ENCODE peak calls at places on chromosomes 16 and 17, in six cellular contexts. One of them, this sample, is unnamed.

GRCh38 chr17:42133461-42134041 is 10.9 kb downstream of the HSPB9 start:
- DNase-seq in cardiac fibroblast: no peak
- DNase-seq in fibroblast of lung: no peak
- DNase-seq in Caco-2: no peak
- DNase-seq in ascending aorta: no peak
- DNase-seq in stomach: no peak
- DNase-seq in this sample: no peak

GRCh38 chr16:67459066-67459857 is 21.7 kb downstream of the ATP6V0D1 start:
- DNase-seq in cardiac fibroblast: no peak
- DNase-seq in fibroblast of lung: no peak
- DNase-seq in Caco-2: no peak
- DNase-seq in ascending aorta: no peak
- DNase-seq in stomach: peak; percentile 87
- DNase-seq in this sample: no peak

GRCh38 chr16:71927383-71927782 is 32.1 kb downstream of the IST1 start:
- DNase-seq in cardiac fibroblast: peak; percentile 93
- DNase-seq in fibroblast of lung: peak; percentile 87
- DNase-seq in Caco-2: no peak
- DNase-seq in ascending aorta: no peak
- DNase-seq in stomach: peak; percentile 44
- DNase-seq in this sample: peak; percentile 89

GRCh38 chr17:360141-360705 is 7.6 kb upstream of the RPH3AL start:
- DNase-seq in cardiac fibroblast: no peak
- DNase-seq in fibroblast of lung: no peak
- DNase-seq in Caco-2: peak; percentile 19
- DNase-seq in ascending aorta: no peak
- DNase-seq in stomach: no peak
- DNase-seq in this sample: no peak

GRCh38 chr16:12311887-12312286 is 335.4 kb downstream of the SNX29 start:
- DNase-seq in cardiac fibroblast: no peak
- DNase-seq in fibroblast of lung: no peak
- DNase-seq in Caco-2: no peak
- DNase-seq in ascending aorta: no peak
- DNase-seq in stomach: no peak
- DNase-seq in this sample: no peak

GRCh38 chr16:57600952-57601580 is 27.4 kb upstream of the ADGRG1 start:
- DNase-seq in cardiac fibroblast: no peak
- DNase-seq in fibroblast of lung: no peak
- DNase-seq in Caco-2: no peak
- DNase-seq in ascending aorta: no peak
- DNase-seq in stomach: no peak
- DNase-seq in this sample: no peak

GRCh38 chr17:45656527-45657181 is 127.5 kb upstream of the CRHR1 start:
- DNase-seq in cardiac fibroblast: no peak
- DNase-seq in fibroblast of lung: no peak
- DNase-seq in Caco-2: no peak
- DNase-seq in ascending aorta: no peak
- DNase-seq in stomach: no peak
- DNase-seq in this sample: no peak

GRCh38 chr17:21313320-21313719 is 28.8 kb downstream of the MAP2K3 start:
- DNase-seq in cardiac fibroblast: no peak
- DNase-seq in fibroblast of lung: no peak
- DNase-seq in Caco-2: no peak
- DNase-seq in ascending aorta: no peak
- DNase-seq in stomach: no peak
- DNase-seq in this sample: no peak

DNA sequence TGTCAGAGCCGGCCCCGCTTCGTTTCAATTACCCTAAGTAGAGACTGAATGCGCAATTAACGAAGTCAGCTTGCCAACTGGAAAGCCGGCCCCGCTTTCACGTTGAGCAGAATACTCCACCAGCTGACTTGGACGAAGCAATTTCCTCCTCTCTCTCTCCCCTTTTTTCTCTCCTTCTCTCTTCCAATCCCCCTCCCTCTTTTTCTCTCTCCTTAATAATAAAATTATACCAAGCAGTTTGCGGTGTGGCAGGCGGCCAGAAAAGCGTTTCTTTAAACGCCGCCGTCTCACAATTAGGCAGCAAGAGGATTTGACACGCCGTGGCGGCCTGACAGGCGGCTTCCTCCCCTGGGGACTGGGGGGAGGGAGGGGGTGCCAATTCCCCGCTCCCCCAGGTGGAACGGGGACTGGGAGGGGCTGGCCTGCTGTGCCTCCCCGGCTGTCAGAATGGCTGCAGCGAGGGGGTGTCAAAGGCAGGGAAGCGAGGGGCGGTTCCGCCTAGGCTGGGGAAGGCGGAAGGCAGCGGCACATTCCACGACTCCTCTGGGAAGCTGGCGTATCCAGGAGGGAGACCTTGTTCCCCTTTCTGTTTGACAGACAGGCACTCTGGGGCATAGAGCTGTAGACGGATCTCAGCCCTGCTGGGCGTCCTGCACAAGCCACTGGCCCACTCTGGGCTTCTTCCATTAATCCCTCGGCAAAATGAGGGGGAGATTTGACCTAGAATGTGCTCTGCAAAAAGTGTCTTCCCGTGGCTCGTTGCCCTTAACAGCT is 52.8 kb downstream of the SREBF1 start:
- DNase-seq in cardiac fibroblast: peak; percentile 38
- DNase-seq in fibroblast of lung: peak; percentile 64
- DNase-seq in Caco-2: no peak
- DNase-seq in ascending aorta: no peak
- DNase-seq in stomach: peak; percentile 61
- DNase-seq in this sample: peak; percentile 56
- H3K4me3 ChIP-seq in cardiac fibroblast: no peak overlapping the region
- H3K4me3 ChIP-seq in fibroblast of lung: peak overlapping the region; percentile 56
- H3K4me3 ChIP-seq in Caco-2: peak overlapping the region; percentile 57
- H3K4me3 ChIP-seq in ascending aorta: peak overlapping the region; percentile 60
- H3K4me3 ChIP-seq in stomach: peak overlapping the region; percentile 69
- H3K4me3 ChIP-seq in this sample: peak overlapping the region; percentile 41

DNA sequence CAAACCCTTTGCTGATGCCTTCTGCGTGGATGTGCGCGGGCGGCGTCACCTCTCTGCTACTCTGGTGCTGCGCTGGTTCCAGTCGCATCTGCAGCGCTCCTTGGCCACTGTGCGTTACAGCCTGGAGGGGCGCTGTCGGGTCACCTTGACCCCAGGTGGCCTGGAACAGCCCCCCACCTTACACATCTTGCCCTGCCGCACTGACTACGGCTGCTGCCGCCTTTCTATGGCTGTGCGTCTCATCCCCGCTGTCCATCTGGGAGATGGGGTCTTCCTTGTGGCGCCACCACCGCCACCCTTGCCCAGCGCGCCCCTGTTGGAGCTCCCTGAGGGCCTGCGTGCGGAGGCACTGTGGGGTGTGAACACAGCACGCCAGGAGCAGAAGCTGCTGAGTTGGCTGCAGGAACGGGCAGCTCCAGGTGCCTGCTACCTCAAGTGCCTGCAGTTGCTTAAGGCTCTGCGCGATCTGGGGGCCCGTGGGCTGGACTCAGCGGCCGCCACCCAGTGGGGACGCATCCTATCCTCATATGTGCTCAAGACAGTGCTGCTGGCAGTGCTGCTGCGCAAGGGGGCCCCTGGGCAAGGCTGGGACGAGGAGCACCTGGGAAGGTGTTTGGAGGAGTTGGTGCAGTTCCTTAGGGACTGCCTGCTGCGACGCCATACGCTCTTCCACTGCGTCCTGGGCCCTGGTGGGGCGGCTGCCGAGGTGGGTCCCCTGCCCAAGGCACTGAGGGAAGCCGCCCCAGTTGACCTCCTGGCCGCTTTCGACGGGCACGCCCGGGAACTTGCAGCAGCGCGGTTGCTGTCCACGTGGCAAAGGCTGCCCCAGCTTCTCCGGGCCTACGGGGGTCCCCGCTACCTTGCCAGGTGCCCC is 1.6 kb downstream of the ITPRIPL2 start:
- DNase-seq in cardiac fibroblast: peak; percentile 23
- DNase-seq in fibroblast of lung: no peak
- DNase-seq in Caco-2: no peak
- DNase-seq in ascending aorta: no peak
- DNase-seq in stomach: no peak
- DNase-seq in this sample: no peak
- TF ChIP-seq CTCF in cardiac fibroblast: peak; percentile 60
- TF ChIP-seq CTCF in fibroblast of lung: peak; percentile 22
- TF ChIP-seq CTCF in Caco-2: no peak
- TF ChIP-seq CTCF in ascending aorta: no peak
- TF ChIP-seq CTCF in stomach: no peak
- TF ChIP-seq CTCF in this sample: no peak

DNA sequence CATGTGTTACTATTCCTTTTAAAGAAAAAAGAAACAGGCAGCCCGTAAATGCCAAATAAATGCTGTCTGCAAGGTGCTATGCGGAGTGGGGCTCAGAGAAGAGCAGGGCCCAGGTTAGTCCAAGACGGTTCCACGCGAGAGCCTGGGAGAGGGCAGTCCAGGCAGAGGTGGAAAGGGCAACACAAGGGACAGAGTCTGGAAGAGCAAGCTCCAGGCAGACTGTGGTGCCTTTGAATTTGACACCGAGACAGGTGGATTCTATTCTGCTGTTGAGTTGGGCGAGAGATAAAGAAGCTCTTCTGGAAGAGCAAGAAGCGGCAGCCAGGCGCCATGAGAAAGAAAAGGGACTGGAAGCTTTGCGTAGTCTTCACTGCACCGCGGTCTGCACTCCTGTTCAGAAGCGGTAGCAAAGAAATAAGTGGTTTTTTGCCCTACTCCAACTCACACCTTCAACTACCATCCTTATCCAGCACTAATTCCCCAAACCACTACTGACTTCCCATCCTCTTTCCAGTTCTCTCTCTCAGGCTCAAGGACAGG is 55.5 kb downstream of the CYTH1 start:
- DNase-seq in cardiac fibroblast: no peak
- DNase-seq in fibroblast of lung: no peak
- DNase-seq in Caco-2: no peak
- DNase-seq in ascending aorta: no peak
- DNase-seq in stomach: no peak
- DNase-seq in this sample: no peak
- H3K4me3 ChIP-seq in cardiac fibroblast: no peak overlapping the region
- H3K4me3 ChIP-seq in fibroblast of lung: no peak overlapping the region
- H3K4me3 ChIP-seq in Caco-2: no peak overlapping the region
- H3K4me3 ChIP-seq in ascending aorta: no peak overlapping the region
- H3K4me3 ChIP-seq in stomach: no peak overlapping the region
- H3K4me3 ChIP-seq in this sample: no peak overlapping the region

DNA sequence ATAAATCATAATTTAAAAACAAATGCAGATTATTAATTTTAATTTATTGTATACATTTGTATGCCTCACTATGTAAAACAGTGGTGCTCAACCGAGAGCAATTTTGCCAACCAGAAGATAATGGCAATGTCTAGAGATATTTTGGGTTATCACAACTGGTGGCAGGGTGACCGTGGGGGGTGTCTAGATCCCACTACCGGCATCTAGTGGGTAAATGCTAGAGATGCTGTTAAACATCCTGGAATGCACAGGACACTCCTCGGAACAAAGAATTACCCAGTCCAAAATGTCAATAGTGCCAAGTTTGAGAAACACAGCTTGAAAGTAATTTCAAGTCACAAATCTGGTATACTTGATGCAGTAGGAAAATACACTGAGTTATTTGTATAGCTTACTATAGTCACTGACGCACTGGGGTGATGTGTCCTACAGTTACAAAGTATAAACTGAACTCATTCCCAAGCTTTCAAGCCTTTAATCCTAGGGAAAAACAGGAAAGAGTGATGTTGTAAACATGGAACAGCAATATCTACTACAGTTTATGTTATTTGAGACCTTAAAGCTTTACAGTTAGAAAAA is 133.5 kb downstream of the BRIP1 start:
- DNase-seq in cardiac fibroblast: no peak
- DNase-seq in fibroblast of lung: peak; percentile 9
- DNase-seq in Caco-2: no peak
- DNase-seq in ascending aorta: no peak
- DNase-seq in stomach: no peak
- DNase-seq in this sample: no peak
- TF ChIP-seq CTCF in cardiac fibroblast: no peak
- TF ChIP-seq CTCF in fibroblast of lung: peak; percentile 38
- TF ChIP-seq CTCF in Caco-2: no peak
- TF ChIP-seq CTCF in ascending aorta: no peak
- TF ChIP-seq CTCF in stomach: no peak
- TF ChIP-seq CTCF in this sample: no peak

GRCh38 chr17:76241205-76241539 is 879 bp upstream of the RNF157 start:
- DNase-seq in cardiac fibroblast: no peak
- DNase-seq in fibroblast of lung: peak; percentile 44
- DNase-seq in Caco-2: no peak
- DNase-seq in ascending aorta: no peak
- DNase-seq in stomach: peak; percentile 48
- DNase-seq in this sample: peak; percentile 62
- H3K4me3 ChIP-seq in cardiac fibroblast: peak overlapping the region; percentile 47
- H3K4me3 ChIP-seq in fibroblast of lung: peak overlapping the region; percentile 73
- H3K4me3 ChIP-seq in Caco-2: peak overlapping the region; percentile 53
- H3K4me3 ChIP-seq in ascending aorta: peak overlapping the region; percentile 59
- H3K4me3 ChIP-seq in stomach: peak overlapping the region; percentile 74
- H3K4me3 ChIP-seq in this sample: peak overlapping the region; percentile 70

GRCh38 chr17:7314719-7315569 is at the start of gene GPS2:
- DNase-seq in cardiac fibroblast: peak; percentile 80
- DNase-seq in fibroblast of lung: peak; percentile 80
- DNase-seq in Caco-2: peak; percentile 81
- DNase-seq in ascending aorta: peak; percentile 61
- DNase-seq in stomach: peak; percentile 97
- DNase-seq in this sample: peak; percentile 77

GRCh38 chr17:7312432-7313027 is 2.6 kb downstream of the GPS2 start:
- DNase-seq in cardiac fibroblast: no peak
- DNase-seq in fibroblast of lung: no peak
- DNase-seq in Caco-2: no peak
- DNase-seq in ascending aorta: no peak
- DNase-seq in stomach: no peak
- DNase-seq in this sample: no peak

GRCh38 chr17:7311110-7311698 is 3.8 kb downstream of the EIF5A start:
- DNase-seq in cardiac fibroblast: no peak
- DNase-seq in fibroblast of lung: no peak
- DNase-seq in Caco-2: no peak
- DNase-seq in ascending aorta: no peak
- DNase-seq in stomach: no peak
- DNase-seq in this sample: no peak

GRCh38 chr17:7313890-7314718 is 1.1 kb downstream of the GPS2 start:
- DNase-seq in cardiac fibroblast: peak; percentile 47
- DNase-seq in fibroblast of lung: no peak
- DNase-seq in Caco-2: no peak
- DNase-seq in ascending aorta: no peak
- DNase-seq in stomach: no peak
- DNase-seq in this sample: peak; percentile 39

GRCh38 chr17:7313028-7313889 is 1.9 kb downstream of the GPS2 start:
- DNase-seq in cardiac fibroblast: peak; percentile 4
- DNase-seq in fibroblast of lung: no peak
- DNase-seq in Caco-2: no peak
- DNase-seq in ascending aorta: no peak
- DNase-seq in stomach: no peak
- DNase-seq in this sample: peak; percentile 11
- TF ChIP-seq CTCF in cardiac fibroblast: peak; percentile 4
- TF ChIP-seq CTCF in fibroblast of lung: peak; percentile 12
- TF ChIP-seq CTCF in Caco-2: no peak
- TF ChIP-seq CTCF in ascending aorta: peak; percentile 6
- TF ChIP-seq CTCF in stomach: no peak
- TF ChIP-seq CTCF in this sample: no peak

GRCh38 chr17:40323317-40323716 is 14.3 kb downstream of the RARA start:
- DNase-seq in cardiac fibroblast: no peak
- DNase-seq in fibroblast of lung: no peak
- DNase-seq in Caco-2: no peak
- DNase-seq in ascending aorta: no peak
- DNase-seq in stomach: no peak
- DNase-seq in this sample: no peak
- H3K4me3 ChIP-seq in cardiac fibroblast: no peak overlapping the region
- H3K4me3 ChIP-seq in fibroblast of lung: peak overlapping the region; percentile 99
- H3K4me3 ChIP-seq in Caco-2: no peak overlapping the region
- H3K4me3 ChIP-seq in ascending aorta: peak overlapping the region; percentile 15
- H3K4me3 ChIP-seq in stomach: peak overlapping the region; percentile 81
- H3K4me3 ChIP-seq in this sample: no peak overlapping the region